ENCODE peak calls at places on chromosomes 11 and 22, in seven cellular contexts. O is MG63, F is uterus, E is right atrium auricular region, S is thoracic aorta, T is hepatocyte, J is pancreas. H is an unnamed sample.

GRCh38 chr11:70647188-70648166 is 249.1 kb downstream of the CTTN start:
- DNase-seq in O (no peak), F (no peak), E (no peak), S (no peak), T (no peak), J (peak; percentile 11), H (no peak)

GRCh38 chr11:119486016-119486415 is 63.0 kb upstream of the THY1 start:
- DNase-seq in O (no peak), F (no peak), E (no peak), S (no peak), T (no peak), J (no peak), H (no peak)

GRCh38 chr11:66292543-66293332 is 1.0 kb downstream of the TMEM151A start:
- DNase-seq in O (no peak), F (no peak), E (no peak), S (no peak), T (no peak), J (no peak), H (no peak)

GRCh38 chr22:46293591-46294260 is 2.9 kb upstream of the GTSE1 start:
- DNase-seq in O (no peak), F (no peak), E (no peak), S (no peak), T (no peak), J (no peak), H (no peak)

GRCh38 chr11:29173660-29174062 is 843.2 kb downstream of the KCNA4 start:
- DNase-seq in O (no peak), F (no peak), E (no peak), S (no peak), T (no peak), J (no peak), H (no peak)

GRCh38 chr11:95450547-95451123 is 219.6 kb upstream of the SESN3 start:
- DNase-seq in O (no peak), F (no peak), E (no peak), S (no peak), T (no peak), J (no peak), H (no peak)

GRCh38 chr11:127640822-127641485 is 640.4 kb upstream of the KIRREL3 start:
- DNase-seq in O (no peak), F (no peak), E (no peak), S (no peak), T (no peak), J (no peak), H (no peak)

GRCh38 chr11:65435981-65436411 is 13.4 kb downstream of the NEAT1 start:
- DNase-seq in O (no peak), F (peak; percentile 21), E (peak; percentile 68), S (no peak), T (no peak), J (no peak), H (peak; percentile 44)

GRCh38 chr11:6258571-6258998 is 1.1 kb upstream of the CCKBR start:
- DNase-seq in O (no peak), F (no peak), E (no peak), S (no peak), T (peak; percentile 53), J (peak; percentile 48), H (no peak)

GRCh38 chr22:42978453-42979103 is 36.4 kb downstream of the PACSIN2 start:
- DNase-seq in O (peak; percentile 78), F (peak; percentile 45), E (no peak), S (no peak), T (no peak), J (no peak), H (no peak)

GRCh38 chr11:128289048-128289447 is 298.3 kb downstream of the ETS1 start:
- DNase-seq in O (no peak), F (no peak), E (no peak), S (no peak), T (no peak), J (no peak), H (no peak)

GRCh38 chr11:70716986-70717775 is 318.9 kb downstream of the CTTN start:
- DNase-seq in O (no peak), F (no peak), E (no peak), S (no peak), T (no peak), J (no peak), H (no peak)

GRCh38 chr11:86134580-86135318 is 65.9 kb upstream of the PICALM start:
- DNase-seq in O (no peak), F (no peak), E (no peak), S (no peak), T (peak; percentile 59), J (no peak), H (peak; percentile 32)
- H3K9me3 ChIP-seq in O (no peaks in the 10 kb centered on the region), F (no peaks in the 10 kb centered on the region), E (no peaks in the 10 kb centered on the region), S (no peaks in the 10 kb centered on the region), T (no peaks in the 10 kb centered on the region), J (no peaks in the 10 kb centered on the region), H (no peaks in the 10 kb centered on the region)

DNA sequence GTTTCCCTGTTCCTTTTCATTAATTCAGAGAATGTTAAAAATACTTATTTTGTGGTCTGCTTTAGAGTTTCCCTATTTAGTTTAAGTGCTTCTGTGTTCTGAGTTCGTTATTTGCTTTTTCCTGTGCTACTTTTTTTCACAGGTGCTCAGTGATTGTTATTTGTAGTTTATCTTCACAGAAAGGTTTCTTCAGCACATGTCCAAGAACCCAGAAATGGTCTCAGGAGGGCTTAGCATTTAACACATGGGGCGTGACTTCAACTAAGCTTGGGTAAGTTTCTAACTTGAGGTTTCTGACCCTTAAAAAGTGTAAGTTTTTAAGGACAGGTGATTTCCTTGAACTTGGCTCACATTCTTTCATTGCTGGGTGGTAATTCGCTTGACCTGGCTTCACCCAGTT is 157.3 kb downstream of the AASDHPPT start:
- DNase-seq in O (no peak), F (no peak), E (no peak), S (no peak), T (no peak), J (no peak), H (no peak)
- H3K9me3 ChIP-seq in O (no peaks in the 10 kb centered on the region), F (no peaks in the 10 kb centered on the region), E (no peaks in the 10 kb centered on the region), S (no peaks in the 10 kb centered on the region), T (no peaks in the 10 kb centered on the region), J (no peaks in the 10 kb centered on the region), H (no peaks in the 10 kb centered on the region)

DNA sequence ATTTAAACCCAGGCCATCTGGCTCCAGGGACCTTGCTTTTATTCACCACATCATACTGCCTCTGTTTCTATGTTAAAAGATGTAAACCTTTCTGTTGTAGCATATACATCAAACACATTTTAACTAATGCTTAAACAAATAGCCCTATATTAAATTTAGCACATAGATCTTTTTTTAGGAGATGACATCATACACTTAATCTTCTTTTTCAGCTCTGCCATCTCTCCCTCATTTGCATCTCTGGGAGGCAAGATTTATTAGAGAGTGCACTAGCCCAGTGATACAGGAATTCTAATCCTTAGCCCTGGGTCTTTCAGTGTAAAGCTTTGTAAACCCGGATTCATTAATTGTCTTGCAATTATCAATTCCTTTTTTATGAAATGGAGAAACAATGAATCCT is 13.6 kb downstream of the OR5D16 start:
- DNase-seq in O (no peak), F (no peak), E (no peak), S (no peak), T (no peak), J (no peak), H (no peak)
- H3K9me3 ChIP-seq in O (no peaks in the 10 kb centered on the region), F (no peaks in the 10 kb centered on the region), E (no peaks in the 10 kb centered on the region), S (no peaks in the 10 kb centered on the region), T (peaks cover under 1% of the 10 kb centered on the region), J (no peaks in the 10 kb centered on the region), H (no peaks in the 10 kb centered on the region)

DNA sequence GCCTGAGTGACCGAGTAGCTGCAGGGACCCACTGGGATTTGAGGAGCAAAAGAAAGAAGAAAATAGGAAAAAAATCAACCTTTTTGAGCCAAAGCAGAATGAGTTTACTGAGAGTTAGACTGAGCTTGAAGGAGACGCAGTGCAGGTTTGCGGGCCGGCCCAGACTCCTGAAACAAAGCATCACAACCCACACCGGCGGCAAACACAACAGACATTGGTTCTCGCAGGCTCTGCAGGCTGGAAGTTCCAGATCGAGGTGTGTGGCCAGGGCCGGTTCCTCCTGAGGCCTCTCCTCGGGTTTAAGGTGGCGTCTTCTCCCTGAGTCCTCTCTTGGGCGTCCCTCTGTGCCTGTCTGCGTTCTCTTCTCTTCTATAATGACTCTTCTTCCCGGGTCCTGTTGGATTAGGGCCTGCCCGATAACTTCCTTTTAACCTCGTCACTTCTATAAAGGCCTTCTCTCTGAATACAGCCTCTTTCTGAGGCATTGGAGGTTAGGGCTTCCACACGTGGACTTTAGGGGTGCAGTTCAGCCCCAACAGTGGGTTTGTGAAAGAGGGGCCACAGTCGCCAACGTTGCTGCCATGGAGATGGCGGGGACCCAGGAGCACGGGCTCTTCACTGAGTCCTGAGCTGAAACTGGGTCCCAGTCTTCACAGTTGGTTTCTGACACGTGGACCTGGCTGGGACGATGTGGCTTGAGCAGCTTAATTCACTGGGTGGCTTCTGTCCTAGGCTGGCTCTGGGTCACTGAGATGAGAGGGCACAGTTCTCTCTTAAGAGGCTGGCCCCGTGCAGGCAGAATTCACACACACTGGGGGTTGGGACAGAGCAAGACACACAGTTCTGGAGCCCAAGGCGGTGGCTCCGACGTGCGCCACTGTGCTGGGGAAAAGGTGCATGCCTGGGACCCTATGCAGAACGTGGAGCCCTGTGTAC is 1047.7 kb downstream of the BRD1 start:
- DNase-seq in O (no peak), F (no peak), E (peak; percentile 40), S (no peak), T (no peak), J (no peak), H (no peak)
- H3K9me3 ChIP-seq in O (peaks cover 2% of the 10 kb centered on the region), F (no peaks in the 10 kb centered on the region), E (no peaks in the 10 kb centered on the region), S (no peaks in the 10 kb centered on the region), T (no peaks in the 10 kb centered on the region), J (no peaks in the 10 kb centered on the region), H (no peaks in the 10 kb centered on the region)

GRCh38 chr22:48705917-48706605 is 1121.6 kb downstream of the BRD1 start:
- DNase-seq in O (no peak), F (no peak), E (no peak), S (no peak), T (no peak), J (peak; percentile 30), H (no peak)

GRCh38 chr22:48709453-48709852 is 1118.2 kb downstream of the BRD1 start:
- DNase-seq in O (no peak), F (no peak), E (no peak), S (no peak), T (no peak), J (no peak), H (no peak)

GRCh38 chr22:48708558-48709245 is 1119.0 kb downstream of the BRD1 start:
- DNase-seq in O (no peak), F (no peak), E (no peak), S (no peak), T (no peak), J (peak; percentile 21), H (no peak)

GRCh38 chr22:48706934-48707748 is 1120.5 kb downstream of the BRD1 start:
- DNase-seq in O (no peak), F (no peak), E (no peak), S (no peak), T (no peak), J (peak; percentile 39), H (no peak)

GRCh38 chr22:48707749-48708557 is 1119.7 kb downstream of the BRD1 start:
- DNase-seq in O (no peak), F (no peak), E (no peak), S (no peak), T (no peak), J (peak; percentile 29), H (no peak)
- H3K9me3 ChIP-seq in O (no peaks in the 10 kb centered on the region), F (no peaks in the 10 kb centered on the region), E (no peaks in the 10 kb centered on the region), S (no peaks in the 10 kb centered on the region), T (no peaks in the 10 kb centered on the region), J (no peaks in the 10 kb centered on the region), H (no peaks in the 10 kb centered on the region)

DNA sequence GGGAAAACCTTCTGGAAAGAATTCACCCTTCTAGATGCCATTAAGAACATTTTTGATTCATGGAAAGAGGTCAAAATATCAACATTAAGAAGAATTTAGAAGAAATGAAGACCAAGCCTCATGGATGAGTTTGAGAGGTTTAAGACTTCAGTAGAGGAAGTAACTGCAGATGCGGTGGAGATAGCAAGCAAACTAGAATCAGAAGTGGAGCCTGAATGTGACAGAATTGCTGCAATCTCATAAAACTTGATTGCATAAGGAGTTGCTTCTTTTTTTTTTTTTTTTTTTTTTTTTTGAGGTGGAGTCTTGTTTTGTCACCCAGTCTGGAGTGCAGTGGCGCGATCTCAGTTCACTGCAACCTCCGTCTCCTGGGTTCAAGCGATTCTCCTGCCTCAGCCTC is 51.6 kb downstream of the MS4A13 start:
- DNase-seq in O (no peak), F (no peak), E (no peak), S (no peak), T (no peak), J (no peak), H (no peak)
- H3K9me3 ChIP-seq in O (peaks cover 2% of the 10 kb centered on the region), F (peaks cover 4% of the 10 kb centered on the region), E (no peaks in the 10 kb centered on the region), S (no peaks in the 10 kb centered on the region), T (no peaks in the 10 kb centered on the region), J (no peaks in the 10 kb centered on the region), H (no peaks in the 10 kb centered on the region)